ENCODE peak calls at places on chromosome 16, in four cellular contexts. D is MM.1S, O is heart right ventricle, M is AG04450. R is an unnamed sample.

GRCh38 chr16:80804061-80804450 is 342 bp downstream of the CDYL2 start:
- DNase-seq in D (peak), O (peak), M (peak), R (peak)

GRCh38 chr16:79883494-79883893 is 283.0 kb upstream of the MAF start:
- DNase-seq in D (no peak), M (no peak), O (no peak), R (no peak)

GRCh38 chr16:4244254-4244812 is 2.5 kb upstream of the SRL start:
- DNase-seq in D (peak), M (no peak), O (no peak), R (no peak)

GRCh38 chr16:50360779-50361178 is 8.0 kb downstream of the BRD7 start:
- DNase-seq in O (no peak), D (no peak), M (no peak), R (no peak)

GRCh38 chr16:87052506-87052905 is 264.7 kb downstream of the C16orf95 start:
- DNase-seq in O (no peak), M (no peak), D (no peak), R (no peak)

GRCh38 chr16:30628628-30629342 is 18.6 kb upstream of the ZNF689 start:
- DNase-seq in O (peak), M (peak), D (peak), R (peak)

GRCh38 chr16:28317040-28317880 is 24.9 kb downstream of the SBK1 start:
- DNase-seq in O (peak), M (no peak), D (peak), R (peak)

GRCh38 chr16:25109643-25110042 is 1.9 kb upstream of the LCMT1 start:
- DNase-seq in O (peak), M (peak), D (no peak), R (no peak)

GRCh38 chr16:27600386-27600785 is 50.4 kb downstream of the KATNIP start:
- DNase-seq in D (no peak), M (no peak), O (no peak), R (no peak)

GRCh38 chr16:81816351-81816750 is 37.3 kb downstream of the PLCG2 start:
- DNase-seq in D (no peak), O (no peak), M (no peak), R (no peak)

GRCh38 chr16:7431723-7432122 is 99.1 kb downstream of the RBFOX1 start:
- DNase-seq in O (no peak), D (no peak), M (no peak), R (no peak)

GRCh38 chr16:15770107-15770506 is 86.7 kb downstream of the MYH11 start:
- DNase-seq in M (no peak), O (peak), D (no peak), R (no peak)

GRCh38 chr16:12902511-12903324 is 1.3 kb downstream of the SHISA9 start:
- DNase-seq in O (no peak), M (no peak), D (no peak), R (peak)

GRCh38 chr16:60414617-60415016 is 1621.6 kb downstream of the CDH8 start:
- DNase-seq in D (no peak), O (no peak), M (no peak), R (no peak)

GRCh38 chr16:19583665-19584300 is 28.3 kb downstream of the VPS35L start:
- DNase-seq in O (peak), M (peak), D (peak), R (no peak)

GRCh38 chr16:3266873-3267537 is 10.6 kb upstream of the MEFV start:
- DNase-seq in M (no peak), O (no peak), D (no peak), R (no peak)

GRCh38 chr16:28062261-28063046 is 1.1 kb downstream of the GSG1L start:
- DNase-seq in D (no peak), M (no peak), O (no peak), R (no peak)

GRCh38 chr16:30063893-30064745 is 1.4 kb upstream of the ALDOA start:
- DNase-seq in D (peak), O (peak), M (no peak), R (peak)

GRCh38 chr16:25093208-25094061 is 18.1 kb upstream of the LCMT1 start:
- DNase-seq in O (no peak), D (peak), M (no peak), R (no peak)

GRCh38 chr16:28504707-28505404 is 1.8 kb downstream of the IL27 start:
- DNase-seq in O (no peak), D (no peak), M (no peak), R (no peak)

GRCh38 chr16:16004314-16004749 is 54.9 kb downstream of the ABCC1 start:
- DNase-seq in M (peak), D (no peak), O (no peak), R (no peak)

GRCh38 chr16:2371421-2371820 is 30.9 kb upstream of the ABCA3 start:
- DNase-seq in D (no peak), O (peak), M (no peak), R (no peak)

GRCh38 chr16:54654429-54654828 is 276.2 kb upstream of the IRX5 start:
- DNase-seq in D (no peak), O (no peak), M (no peak), R (no peak)

GRCh38 chr16:75085556-75085955 is 31.0 kb downstream of the LDHD start:
- DNase-seq in M (no peak), O (no peak), D (no peak), R (no peak)

GRCh38 chr16:23754594-23755483 is at the start of gene CHP2:
- DNase-seq in M (no peak), O (peak), D (no peak), R (no peak)

GRCh38 chr16:17101646-17102045 is 369.1 kb downstream of the XYLT1 start:
- DNase-seq in O (no peak), D (no peak), M (no peak), R (no peak)

GRCh38 chr16:31440511-31441184 is 1.9 kb downstream of the ZNF843 start:
- DNase-seq in M (no peak), O (no peak), D (no peak), R (no peak)

GRCh38 chr16:31427441-31428276 is 501 bp downstream of the COX6A2 start:
- DNase-seq in O (peak), M (no peak), D (no peak), R (peak)

GRCh38 chr16:81738831-81739496 is 40.1 kb upstream of the PLCG2 start:
- DNase-seq in M (no peak), D (no peak), O (peak), R (no peak)

GRCh38 chr16:84501077-84501735 is 3.3 kb downstream of the MEAK7 start:
- DNase-seq in M (no peak), O (no peak), D (no peak), R (no peak)

GRCh38 chr16:49546059-49546458 is 172.5 kb downstream of the C16orf78 start:
- DNase-seq in M (no peak), D (no peak), O (no peak), R (no peak)

GRCh38 chr16:88290850-88291830 is 91.6 kb upstream of the ZNF469 start:
- DNase-seq in M (no peak), D (no peak), O (no peak), R (no peak)

GRCh38 chr16:67910162-67910561 is 17.1 kb downstream of the PSKH1 start:
- DNase-seq in O (no peak), D (no peak), M (peak), R (peak)

GRCh38 chr16:62035115-62036092 is 834 bp downstream of the CDH8 start:
- DNase-seq in D (no peak), M (no peak), O (no peak), R (no peak)

GRCh38 chr16:68246671-68247070 is 1.5 kb downstream of the PLA2G15 start:
- DNase-seq in O (no peak), D (peak), M (no peak), R (no peak)

DNA sequence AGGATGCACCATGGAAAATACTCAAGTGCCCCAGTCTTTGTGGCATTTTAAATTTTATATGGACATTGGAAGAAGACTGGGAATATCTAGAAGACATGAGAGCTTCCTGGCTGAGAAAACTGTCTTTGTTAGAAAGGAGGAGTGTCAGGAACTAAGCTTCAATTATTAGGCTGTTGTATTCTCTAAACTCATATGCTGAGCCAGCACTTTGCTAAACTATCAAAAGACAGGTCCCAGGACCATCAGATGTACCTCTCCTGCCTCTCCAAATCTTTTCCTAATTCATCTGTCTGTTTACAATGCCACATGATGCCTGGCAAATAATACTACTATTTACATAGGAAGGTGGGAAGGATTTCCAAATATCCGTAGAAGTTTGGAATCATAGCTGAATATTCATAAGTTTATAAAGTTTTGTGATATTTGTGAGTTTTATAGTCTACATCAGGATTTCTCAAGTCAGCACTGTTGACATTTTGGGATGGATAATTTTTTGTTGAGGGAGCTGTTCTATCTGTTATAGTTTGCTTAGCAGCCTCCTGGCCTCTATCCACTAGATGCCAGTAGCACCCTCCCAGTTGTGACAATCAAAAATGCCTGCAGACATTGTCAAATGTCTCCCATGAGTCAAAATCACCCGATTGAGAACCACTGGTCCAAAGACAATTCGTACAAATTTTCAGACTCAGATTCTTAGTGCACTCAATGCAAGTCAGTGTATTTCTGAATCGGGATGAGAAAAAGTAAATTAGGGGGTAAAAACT is 61.2 kb upstream of the NETO2 start:
- DNase-seq in O (no peak), D (no peak), M (no peak), R (no peak)
- TF ChIP-seq CTCF in O (peak), D (no peak), M (peak), R (peak)

DNA sequence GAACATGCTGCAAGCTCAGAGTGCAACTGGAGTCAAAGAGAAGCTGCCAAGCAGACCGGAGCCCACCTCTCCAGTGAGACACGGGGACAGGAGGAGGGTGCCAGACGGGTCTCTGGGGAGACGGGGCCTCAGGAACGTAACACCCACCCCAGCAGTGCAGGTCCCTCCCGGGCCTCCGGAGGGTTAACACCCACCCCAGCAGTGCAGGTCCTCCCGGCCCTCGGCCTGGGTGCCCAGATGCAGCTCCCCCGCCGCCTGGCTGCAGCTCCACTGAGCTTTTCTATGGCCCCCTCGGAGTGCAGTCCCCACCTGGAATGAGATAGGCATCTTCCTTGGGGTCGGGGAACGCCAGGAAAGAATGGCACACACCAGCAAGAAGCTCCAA is 89.9 kb downstream of the ZNF778 start:
- DNase-seq in M (no peak), O (no peak), D (no peak), R (no peak)
- TF ChIP-seq CTCF in M (no peak), O (no peak), D (no peak), R (no peak)

DNA sequence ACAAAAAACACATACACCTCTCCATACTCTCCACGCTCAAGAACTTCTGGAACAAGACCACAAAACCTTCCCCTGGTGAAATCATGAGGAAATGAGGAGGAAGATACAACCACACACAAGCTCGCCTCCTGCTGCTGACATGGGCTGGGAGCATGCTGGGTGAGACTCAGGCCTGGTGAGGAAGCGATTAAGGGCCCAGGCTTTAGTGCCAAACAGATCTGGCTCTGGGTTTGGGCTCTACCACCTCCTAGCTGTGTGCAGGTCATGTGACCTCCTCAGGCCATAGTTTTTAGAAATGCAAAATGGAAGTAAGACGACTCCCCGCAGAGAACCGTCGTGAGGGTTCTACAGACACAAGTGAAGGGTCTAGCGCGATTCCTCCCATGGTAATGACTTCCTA is 41.3 kb downstream of the VAC14 start:
- DNase-seq in D (no peak), M (no peak), O (no peak), R (no peak)
- TF ChIP-seq CTCF in D (no peak), M (no peak), O (no peak), R (no peak)

GRCh38 chr16:21283521-21284289 is 5.6 kb upstream of the CRYM start:
- DNase-seq in M (no peak), D (no peak), O (peak), R (peak)
- TF ChIP-seq CTCF in M (peak), D (no peak), O (peak), R (no peak)

DNA sequence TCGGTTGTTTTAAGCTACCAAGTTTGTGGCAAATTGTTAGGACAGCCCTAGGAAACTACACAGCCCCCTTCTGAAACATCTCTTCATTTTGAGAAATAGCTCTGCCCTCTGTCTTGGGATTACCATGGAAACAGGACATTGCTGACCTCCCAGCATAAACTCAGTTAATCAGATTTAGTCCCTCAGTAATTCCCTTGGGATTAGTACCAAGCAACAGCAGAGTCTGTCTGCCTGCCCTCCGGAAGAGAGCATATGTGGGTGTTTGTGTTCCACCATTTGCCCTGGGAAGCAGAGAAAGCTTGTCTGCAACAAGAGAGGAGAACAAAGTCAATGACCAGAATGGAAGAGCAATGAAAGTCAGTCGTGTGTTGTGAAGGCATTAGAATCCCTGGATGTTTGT is 26.1 kb downstream of the NUDT7 start:
- DNase-seq in O (no peak), D (no peak), M (no peak), R (no peak)
- TF ChIP-seq CTCF in O (no peak), D (no peak), M (no peak), R (no peak)

GRCh38 chr16:1142911-1143310 is 10.0 kb upstream of the CACNA1H start:
- DNase-seq in M (no peak), O (no peak), D (no peak), R (no peak)
- TF ChIP-seq CTCF in M (no peak), O (no peak), D (no peak), R (no peak)

GRCh38 chr16:85563515-85564276 is 49.4 kb upstream of the GSE1 start:
- DNase-seq in M (no peak), O (peak), D (no peak), R (no peak)
- TF ChIP-seq CTCF in M (no peak), O (peak), D (no peak), R (peak)

GRCh38 chr16:82830944-82831343 is 204.2 kb downstream of the CDH13 start:
- DNase-seq in D (no peak), M (no peak), O (no peak), R (no peak)

GRCh38 chr16:82841108-82841507 is 214.3 kb downstream of the CDH13 start:
- DNase-seq in O (no peak), D (no peak), M (no peak), R (no peak)

GRCh38 chr16:82834156-82834758 is 207.5 kb downstream of the CDH13 start:
- DNase-seq in O (no peak), M (no peak), D (no peak), R (no peak)

GRCh38 chr16:82832861-82833260 is 206.1 kb downstream of the CDH13 start:
- DNase-seq in D (no peak), O (no peak), M (peak), R (no peak)

GRCh38 chr16:82835487-82836160 is 208.9 kb downstream of the CDH13 start:
- DNase-seq in D (no peak), O (no peak), M (no peak), R (no peak)
- TF ChIP-seq CTCF in D (no peak), O (no peak), M (no peak), R (no peak)

DNA sequence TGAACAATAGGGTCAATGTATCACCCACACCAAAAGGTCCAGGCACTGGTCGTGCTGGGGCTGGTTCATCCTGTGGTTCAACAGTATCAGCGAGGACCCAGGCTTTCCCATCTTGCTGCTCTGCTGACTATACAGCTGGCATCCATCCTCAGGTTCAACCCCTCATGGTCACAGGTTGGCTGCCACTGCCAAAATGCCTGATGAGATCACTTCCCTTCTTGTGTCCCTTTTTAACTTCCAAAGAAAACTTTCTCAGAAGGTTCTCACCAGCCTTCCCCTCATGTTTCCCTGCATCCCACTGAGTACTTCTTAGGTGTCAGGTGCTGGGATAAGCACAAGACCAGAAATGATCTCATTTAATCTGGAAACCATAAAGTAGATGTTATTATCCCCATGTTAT is 25.7 kb downstream of the CLEC16A start:
- DNase-seq in O (no peak), D (no peak), M (no peak), R (no peak)
- TF ChIP-seq CTCF in O (no peak), D (no peak), M (no peak), R (no peak)

GRCh38 chr16:65195998-65196397 is 74.1 kb upstream of the CDH11 start:
- DNase-seq in D (no peak), M (no peak), O (no peak), R (no peak)
- TF ChIP-seq CTCF in D (no peak), M (no peak), O (no peak), R (no peak)

R was measured in dorsolateral prefrontal cortex.